ENCODE peak calls at places on chromosomes 5 and 9, in seven cellular contexts. One of them, this sample, is unnamed.

GRCh38 chr5:40689442-40689841 is 9.7 kb downstream of the PTGER4 start:
- DNase-seq in AG10803: peak; percentile 91
- DNase-seq in stomach: no peak
- DNase-seq in bronchial epithelial cell: peak; percentile 98
- DNase-seq in neural progenitor cell: no peak
- DNase-seq in OCI-LY7: no peak
- DNase-seq in cardiac fibroblast: peak; percentile 98
- DNase-seq in this sample: peak; percentile 96

GRCh38 chr5:138724470-138725146 is 28.6 kb upstream of the CTNNA1 start:
- DNase-seq in bronchial epithelial cell: peak; percentile 83
- DNase-seq in cardiac fibroblast: peak; percentile 49
- DNase-seq in stomach: no peak
- DNase-seq in AG10803: peak; percentile 67
- DNase-seq in OCI-LY7: no peak
- DNase-seq in neural progenitor cell: no peak
- DNase-seq in this sample: no peak

GRCh38 chr5:33482335-33482734 is 41.6 kb downstream of the TARS1 start:
- DNase-seq in cardiac fibroblast: no peak
- DNase-seq in OCI-LY7: no peak
- DNase-seq in bronchial epithelial cell: no peak
- DNase-seq in AG10803: no peak
- DNase-seq in stomach: no peak
- DNase-seq in neural progenitor cell: peak; percentile 66
- DNase-seq in this sample: no peak

GRCh38 chr5:149264432-149265069 is 7.1 kb upstream of the AFAP1L1 start:
- DNase-seq in bronchial epithelial cell: peak; percentile 61
- DNase-seq in OCI-LY7: peak; percentile 72
- DNase-seq in AG10803: no peak
- DNase-seq in cardiac fibroblast: no peak
- DNase-seq in neural progenitor cell: peak; percentile 67
- DNase-seq in stomach: peak; percentile 60
- DNase-seq in this sample: no peak

GRCh38 chr5:154262376-154262775 is 71.8 kb downstream of the GALNT10 start:
- DNase-seq in bronchial epithelial cell: no peak
- DNase-seq in AG10803: no peak
- DNase-seq in stomach: no peak
- DNase-seq in OCI-LY7: no peak
- DNase-seq in neural progenitor cell: peak; percentile 41
- DNase-seq in cardiac fibroblast: no peak
- DNase-seq in this sample: no peak

GRCh38 chr9:91905958-91906585 is 44.0 kb downstream of the ROR2 start:
- DNase-seq in stomach: peak; percentile 45
- DNase-seq in neural progenitor cell: no peak
- DNase-seq in cardiac fibroblast: no peak
- DNase-seq in OCI-LY7: peak; percentile 40
- DNase-seq in AG10803: no peak
- DNase-seq in bronchial epithelial cell: no peak
- DNase-seq in this sample: no peak

GRCh38 chr5:98309785-98310566 is 463.5 kb upstream of the RGMB start:
- DNase-seq in stomach: no peak
- DNase-seq in neural progenitor cell: peak; percentile 54
- DNase-seq in bronchial epithelial cell: peak; percentile 99
- DNase-seq in OCI-LY7: no peak
- DNase-seq in cardiac fibroblast: peak; percentile 100
- DNase-seq in AG10803: peak; percentile 99
- DNase-seq in this sample: peak; percentile 88

GRCh38 chr9:16192403-16193017 is 639.7 kb downstream of the CCDC171 start:
- DNase-seq in stomach: no peak
- DNase-seq in bronchial epithelial cell: no peak
- DNase-seq in OCI-LY7: no peak
- DNase-seq in neural progenitor cell: no peak
- DNase-seq in AG10803: peak; percentile 61
- DNase-seq in cardiac fibroblast: peak; percentile 79
- DNase-seq in this sample: peak; percentile 74

GRCh38 chr5:42506662-42507061 is 83.4 kb downstream of the GHR start:
- DNase-seq in OCI-LY7: no peak
- DNase-seq in AG10803: no peak
- DNase-seq in bronchial epithelial cell: no peak
- DNase-seq in neural progenitor cell: no peak
- DNase-seq in stomach: no peak
- DNase-seq in cardiac fibroblast: no peak
- DNase-seq in this sample: no peak

GRCh38 chr9:119289740-119290139 is 79.5 kb downstream of the BRINP1 start:
- DNase-seq in cardiac fibroblast: peak; percentile 53
- DNase-seq in AG10803: peak; percentile 63
- DNase-seq in OCI-LY7: peak; percentile 65
- DNase-seq in bronchial epithelial cell: peak; percentile 32
- DNase-seq in neural progenitor cell: peak; percentile 79
- DNase-seq in stomach: peak; percentile 33
- DNase-seq in this sample: peak; percentile 51

GRCh38 chr9:121498150-121498486 is 1.5 kb downstream of the GGTA1 start:
- DNase-seq in AG10803: peak; percentile 64
- DNase-seq in bronchial epithelial cell: peak; percentile 76
- DNase-seq in OCI-LY7: peak; percentile 94
- DNase-seq in neural progenitor cell: peak; percentile 88
- DNase-seq in stomach: peak; percentile 56
- DNase-seq in cardiac fibroblast: peak; percentile 87
- DNase-seq in this sample: peak; percentile 87

GRCh38 chr5:176774216-176775171 is 35.9 kb upstream of the UNC5A start:
- DNase-seq in AG10803: no peak
- DNase-seq in cardiac fibroblast: no peak
- DNase-seq in stomach: no peak
- DNase-seq in bronchial epithelial cell: no peak
- DNase-seq in OCI-LY7: no peak
- DNase-seq in neural progenitor cell: no peak
- DNase-seq in this sample: no peak

GRCh38 chr5:170746081-170746951 is 37.2 kb upstream of the GABRP start:
- DNase-seq in neural progenitor cell: peak; percentile 21
- DNase-seq in OCI-LY7: no peak
- DNase-seq in stomach: no peak
- DNase-seq in cardiac fibroblast: no peak
- DNase-seq in AG10803: no peak
- DNase-seq in bronchial epithelial cell: no peak
- DNase-seq in this sample: no peak

GRCh38 chr5:142245776-142246175 is 79.0 kb downstream of the SPRY4 start:
- DNase-seq in bronchial epithelial cell: peak; percentile 50
- DNase-seq in stomach: no peak
- DNase-seq in neural progenitor cell: peak; percentile 54
- DNase-seq in cardiac fibroblast: peak; percentile 44
- DNase-seq in OCI-LY7: no peak
- DNase-seq in AG10803: peak; percentile 70
- DNase-seq in this sample: no peak

GRCh38 chr9:108854094-108854493 is 1.7 kb downstream of the ACTL7B start:
- DNase-seq in OCI-LY7: no peak
- DNase-seq in neural progenitor cell: no peak
- DNase-seq in stomach: no peak
- DNase-seq in cardiac fibroblast: no peak
- DNase-seq in AG10803: no peak
- DNase-seq in bronchial epithelial cell: no peak
- DNase-seq in this sample: no peak

GRCh38 chr5:73985145-73985544 is 359.1 kb downstream of the ARHGEF28 start:
- DNase-seq in neural progenitor cell: peak; percentile 40
- DNase-seq in bronchial epithelial cell: peak; percentile 75
- DNase-seq in OCI-LY7: no peak
- DNase-seq in cardiac fibroblast: peak; percentile 38
- DNase-seq in stomach: no peak
- DNase-seq in AG10803: peak; percentile 18
- DNase-seq in this sample: peak; percentile 71

GRCh38 chr5:128572546-128573339 is 34.7 kb upstream of the FBN2 start:
- DNase-seq in neural progenitor cell: no peak
- DNase-seq in OCI-LY7: no peak
- DNase-seq in AG10803: no peak
- DNase-seq in cardiac fibroblast: peak; percentile 44
- DNase-seq in stomach: no peak
- DNase-seq in bronchial epithelial cell: no peak
- DNase-seq in this sample: peak; percentile 74

GRCh38 chr9:135958485-135958884 is 2.7 kb downstream of the UBAC1 start:
- DNase-seq in stomach: no peak
- DNase-seq in cardiac fibroblast: no peak
- DNase-seq in AG10803: no peak
- DNase-seq in bronchial epithelial cell: no peak
- DNase-seq in OCI-LY7: no peak
- DNase-seq in neural progenitor cell: no peak
- DNase-seq in this sample: no peak

GRCh38 chr5:94402096-94402495 is 216.3 kb downstream of the KIAA0825 start:
- DNase-seq in AG10803: no peak
- DNase-seq in neural progenitor cell: no peak
- DNase-seq in OCI-LY7: no peak
- DNase-seq in cardiac fibroblast: no peak
- DNase-seq in bronchial epithelial cell: peak; percentile 15
- DNase-seq in stomach: no peak
- DNase-seq in this sample: no peak

GRCh38 chr5:68274847-68275700 is 59.5 kb downstream of the PIK3R1 start:
- DNase-seq in OCI-LY7: no peak
- DNase-seq in cardiac fibroblast: no peak
- DNase-seq in AG10803: no peak
- DNase-seq in bronchial epithelial cell: no peak
- DNase-seq in neural progenitor cell: no peak
- DNase-seq in stomach: no peak
- DNase-seq in this sample: no peak

GRCh38 chr5:10987881-10988504 is 227.0 kb upstream of the DAP start:
- DNase-seq in neural progenitor cell: peak; percentile 84
- DNase-seq in bronchial epithelial cell: peak; percentile 3
- DNase-seq in stomach: peak; percentile 73
- DNase-seq in AG10803: no peak
- DNase-seq in OCI-LY7: peak; percentile 36
- DNase-seq in cardiac fibroblast: peak; percentile 7
- DNase-seq in this sample: peak; percentile 4

GRCh38 chr9:84296146-84296843 is 44.3 kb downstream of the SLC28A3 start:
- DNase-seq in OCI-LY7: no peak
- DNase-seq in AG10803: peak; percentile 71
- DNase-seq in cardiac fibroblast: peak; percentile 80
- DNase-seq in stomach: no peak
- DNase-seq in neural progenitor cell: no peak
- DNase-seq in bronchial epithelial cell: peak; percentile 85
- DNase-seq in this sample: peak; percentile 81

GRCh38 chr9:132769895-132770774 is 99.9 kb downstream of the GTF3C4 start:
- DNase-seq in stomach: peak; percentile 78
- DNase-seq in OCI-LY7: peak; percentile 61
- DNase-seq in AG10803: peak; percentile 55
- DNase-seq in bronchial epithelial cell: no peak
- DNase-seq in cardiac fibroblast: peak; percentile 62
- DNase-seq in neural progenitor cell: peak; percentile 78
- DNase-seq in this sample: peak; percentile 72

GRCh38 chr5:151219789-151220188 is 4.1 kb downstream of the CCDC69 start:
- DNase-seq in stomach: no peak
- DNase-seq in AG10803: no peak
- DNase-seq in cardiac fibroblast: no peak
- DNase-seq in neural progenitor cell: no peak
- DNase-seq in OCI-LY7: no peak
- DNase-seq in bronchial epithelial cell: no peak
- DNase-seq in this sample: peak; percentile 26
- TF ChIP-seq CTCF in stomach: no peak
- TF ChIP-seq CTCF in AG10803: peak; percentile 14
- TF ChIP-seq CTCF in cardiac fibroblast: peak; percentile 38
- TF ChIP-seq CTCF in neural progenitor cell: peak; percentile 31
- TF ChIP-seq CTCF in OCI-LY7: peak; percentile 77
- TF ChIP-seq CTCF in bronchial epithelial cell: no peak
- TF ChIP-seq CTCF in this sample: peak; percentile 60

DNA sequence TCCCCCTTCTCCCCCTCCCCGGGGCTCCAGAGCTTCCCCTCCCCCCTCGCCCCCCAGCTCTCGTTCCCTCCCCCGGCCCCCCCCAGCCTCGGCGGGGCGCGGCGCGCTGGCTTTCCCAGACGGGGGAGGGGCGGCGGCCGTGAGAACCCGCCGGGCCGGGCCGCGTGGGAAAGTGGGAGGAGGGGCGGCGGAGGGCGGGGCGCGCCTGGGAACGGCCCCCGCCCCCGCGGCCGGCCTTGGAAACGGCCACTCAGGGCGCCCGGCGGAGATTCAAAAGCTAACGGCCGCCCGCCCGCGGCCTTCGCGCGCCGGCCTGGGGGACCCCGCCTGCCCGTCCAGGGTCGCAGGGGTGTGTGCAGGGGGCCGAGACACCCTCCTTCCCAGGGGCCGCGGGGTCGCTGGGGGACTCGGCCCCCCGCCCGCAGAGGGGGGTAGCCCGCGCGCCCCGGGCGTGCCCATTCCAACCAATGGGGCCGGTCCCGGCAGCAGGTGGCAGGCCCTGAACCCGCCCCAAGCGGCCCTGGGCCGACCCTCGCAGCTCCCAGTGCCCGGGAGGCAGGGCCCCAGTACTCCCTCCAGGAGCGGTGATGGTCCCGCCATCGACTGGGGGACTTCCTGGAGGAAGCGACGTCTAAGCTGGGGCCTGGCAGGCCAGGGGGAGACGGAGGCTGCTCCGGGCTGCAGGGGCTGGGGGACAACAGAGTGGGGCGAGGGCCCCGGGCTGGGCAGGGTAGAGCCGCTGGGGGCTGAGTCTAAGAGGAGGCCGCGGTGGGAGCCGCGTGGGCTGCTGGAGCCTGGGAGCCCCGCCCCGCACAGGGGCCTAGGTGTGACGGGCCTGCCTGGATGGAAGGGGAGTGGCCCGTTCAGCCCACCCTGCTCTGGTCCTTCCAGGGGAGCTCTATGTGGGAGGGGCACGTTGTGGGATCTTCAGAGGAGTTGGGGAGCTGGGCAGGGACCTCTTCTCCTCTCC is 14.2 kb upstream of the NRARP start:
- DNase-seq in neural progenitor cell: peak; percentile 81
- DNase-seq in AG10803: no peak
- DNase-seq in stomach: peak; percentile 59
- DNase-seq in bronchial epithelial cell: no peak
- DNase-seq in cardiac fibroblast: peak; percentile 31
- DNase-seq in OCI-LY7: peak; percentile 41
- DNase-seq in this sample: no peak
- H3K4me3 ChIP-seq in neural progenitor cell: peak overlapping the region; percentile 14
- H3K4me3 ChIP-seq in AG10803: no peak overlapping the region
- H3K4me3 ChIP-seq in stomach: peak overlapping the region; percentile 34
- H3K4me3 ChIP-seq in bronchial epithelial cell: peak overlapping the region; percentile 27
- H3K4me3 ChIP-seq in cardiac fibroblast: no peak overlapping the region
- H3K4me3 ChIP-seq in OCI-LY7: peak overlapping the region; percentile 51
- H3K4me3 ChIP-seq in this sample: no peak overlapping the region

DNA sequence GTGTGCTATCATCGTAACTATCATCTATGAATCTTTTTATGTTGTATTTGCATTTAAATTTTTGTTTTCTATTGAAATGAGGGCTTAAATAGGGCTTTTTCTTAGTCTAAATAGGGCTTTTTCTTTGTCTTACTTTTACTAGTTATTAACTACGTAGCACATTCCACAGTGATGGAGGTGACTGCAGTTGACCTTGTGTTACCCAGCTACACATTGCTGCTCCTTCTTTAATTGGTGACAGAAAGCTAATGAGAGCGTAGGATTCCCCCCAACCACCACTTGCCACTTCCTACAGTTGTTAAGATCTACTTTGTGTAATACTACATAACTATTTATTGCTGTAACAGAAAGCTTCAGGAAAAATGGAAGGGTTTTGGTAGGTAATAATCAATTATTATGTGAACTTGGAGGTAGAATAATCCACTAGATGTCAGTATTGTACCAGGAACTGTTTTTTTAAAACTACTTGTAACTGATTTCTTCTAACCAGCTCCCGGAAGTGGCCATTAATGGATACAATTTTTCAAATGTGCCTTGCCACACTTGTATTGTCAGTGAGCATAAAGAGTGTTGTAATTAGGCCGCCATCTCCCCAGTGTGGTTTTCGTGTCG is 18.0 kb downstream of the MTRR start:
- DNase-seq in cardiac fibroblast: peak; percentile 77
- DNase-seq in neural progenitor cell: peak; percentile 14
- DNase-seq in bronchial epithelial cell: peak; percentile 53
- DNase-seq in AG10803: peak; percentile 66
- DNase-seq in OCI-LY7: peak; percentile 41
- DNase-seq in stomach: no peak
- DNase-seq in this sample: peak; percentile 76
- TF ChIP-seq CTCF in cardiac fibroblast: peak; percentile 23
- TF ChIP-seq CTCF in neural progenitor cell: peak; percentile 57
- TF ChIP-seq CTCF in bronchial epithelial cell: peak; percentile 45
- TF ChIP-seq CTCF in AG10803: peak; percentile 65
- TF ChIP-seq CTCF in OCI-LY7: peak; percentile 78
- TF ChIP-seq CTCF in stomach: peak; percentile 47
- TF ChIP-seq CTCF in this sample: peak; percentile 57

GRCh38 chr5:173744527-173744926 is 128.1 kb upstream of the BOD1 start:
- DNase-seq in AG10803: no peak
- DNase-seq in cardiac fibroblast: no peak
- DNase-seq in OCI-LY7: peak; percentile 46
- DNase-seq in bronchial epithelial cell: no peak
- DNase-seq in neural progenitor cell: peak; percentile 44
- DNase-seq in stomach: no peak
- DNase-seq in this sample: no peak
- H3K4me3 ChIP-seq in AG10803: no peak overlapping the region
- H3K4me3 ChIP-seq in cardiac fibroblast: no peak overlapping the region
- H3K4me3 ChIP-seq in OCI-LY7: peak overlapping the region; percentile 58
- H3K4me3 ChIP-seq in bronchial epithelial cell: no peak overlapping the region
- H3K4me3 ChIP-seq in neural progenitor cell: no peak overlapping the region
- H3K4me3 ChIP-seq in stomach: no peak overlapping the region
- H3K4me3 ChIP-seq in this sample: no peak overlapping the region